ENCODE peak calls at places on chromosomes 11 and 22, in seven cellular contexts. Z is K562, P is GM12891, I is SK-N-SH, Q is GM12892, R is HepG2, A is GM12878. K is an unnamed sample.

GRCh38 chr22:44396727-44397722 is 84.3 kb upstream of the SHISAL1 start:
- DNase-seq in A (no peak), I (peak; percentile 24), R (no peak), P (no peak), Q (peak; percentile 3), Z (no peak), K (no peak)

GRCh38 chr11:16215352-16215751 is 141.0 kb downstream of the SOX6 start:
- DNase-seq in P (no peak), Q (no peak), R (no peak), Z (no peak), I (no peak), A (no peak), K (no peak)

GRCh38 chr11:64049509-64049908 is 13.8 kb downstream of the FLRT1 start:
- DNase-seq in R (no peak), Z (no peak), Q (no peak), P (no peak), I (no peak), A (no peak), K (no peak)

GRCh38 chr11:43984039-43984438 is 41.6 kb downstream of the C11orf96 start:
- DNase-seq in Z (no peak), A (no peak), R (no peak), Q (no peak), I (no peak), P (no peak), K (no peak)

GRCh38 chr11:36469063-36469462 is 41.0 kb downstream of the TRAF6 start:
- DNase-seq in Q (no peak), Z (peak; percentile 25), A (no peak), R (no peak), I (no peak), P (no peak), K (peak; percentile 94)

GRCh38 chr22:47046411-47047065 is 284.1 kb downstream of the TBC1D22A start:
- DNase-seq in A (no peak), Q (no peak), R (no peak), I (no peak), P (no peak), Z (no peak), K (no peak)

GRCh38 chr11:64622681-64623080 is 31.7 kb downstream of the SLC22A12 start:
- DNase-seq in P (no peak), Z (no peak), A (no peak), R (no peak), Q (no peak), I (no peak), K (no peak)

GRCh38 chr22:41656515-41656914 is 32.2 kb downstream of the SNU13 start:
- DNase-seq in Z (peak; percentile 21), P (no peak), I (no peak), A (no peak), R (no peak), Q (no peak), K (no peak)

GRCh38 chr22:28560005-28560742 is 119.5 kb downstream of the TTC28 start:
- DNase-seq in R (no peak), I (no peak), P (no peak), Z (peak; percentile 80), A (no peak), Q (no peak), K (no peak)

GRCh38 chr11:124402326-124402922 is 3.6 kb upstream of the OR8B3 start:
- DNase-seq in P (peak; percentile 39), Q (peak; percentile 9), A (no peak), I (peak; percentile 64), Z (peak; percentile 58), R (peak; percentile 56), K (peak; percentile 31)

GRCh38 chr11:88680806-88681205 is 343.3 kb upstream of the CTSC start:
- DNase-seq in P (no peak), Q (no peak), A (no peak), Z (no peak), I (no peak), R (no peak), K (no peak)

GRCh38 chr22:24190159-24190540 is 8.9 kb downstream of the SUSD2 start:
- DNase-seq in P (no peak), I (no peak), Z (no peak), Q (peak; percentile 22), A (no peak), R (no peak), K (no peak)

GRCh38 chr22:38347944-38348750 is 30.9 kb upstream of the CSNK1E start:
- DNase-seq in Z (no peak), P (no peak), I (no peak), A (no peak), Q (no peak), R (no peak), K (no peak)

GRCh38 chr22:44438056-44438455 is 60.0 kb downstream of the RTL6 start:
- DNase-seq in Q (no peak), I (peak; percentile 47), R (no peak), Z (no peak), P (no peak), A (no peak), K (no peak)

GRCh38 chr22:38276161-38276560 is 3.4 kb upstream of the TMEM184B start:
- DNase-seq in I (no peak), R (no peak), Z (no peak), P (no peak), Q (no peak), A (no peak), K (no peak)

GRCh38 chr11:115503083-115503885 is 931 bp downstream of the CADM1 start:
- DNase-seq in A (no peak), Z (no peak), Q (peak; percentile 28), R (peak; percentile 51), P (no peak), I (peak; percentile 74), K (no peak)

GRCh38 chr22:31584804-31585160 is 77.2 kb downstream of the PISD start:
- DNase-seq in Z (no peak), P (no peak), R (no peak), I (no peak), Q (no peak), A (no peak), K (no peak)

GRCh38 chr11:114348200-114349191 is 51.8 kb downstream of the C11orf71 start:
- DNase-seq in P (no peak), Q (no peak), Z (peak; percentile 25), A (no peak), I (peak; percentile 15), R (peak; percentile 39), K (peak; percentile 34)

GRCh38 chr11:65915101-65915820 is 3.6 kb downstream of the C11orf68 start:
- DNase-seq in R (no peak), A (no peak), P (no peak), Q (no peak), Z (no peak), I (no peak), K (no peak)

GRCh38 chr11:103420593-103420992 is 311.4 kb downstream of the DYNC2H1 start:
- DNase-seq in A (no peak), Q (no peak), P (no peak), I (no peak), R (no peak), Z (no peak), K (no peak)

GRCh38 chr11:32033491-32033890 is 57.4 kb upstream of the RCN1 start:
- DNase-seq in A (no peak), I (no peak), R (no peak), Z (no peak), P (no peak), Q (no peak), K (no peak)

GRCh38 chr11:61966673-61967176 is 709 bp downstream of the FTH1 start:
- DNase-seq in P (no peak), A (no peak), Z (peak; percentile 81), R (no peak), Q (no peak), I (peak; percentile 45), K (no peak)

GRCh38 chr11:119336744-119337469 is 2.6 kb downstream of the RNF26 start:
- DNase-seq in Z (no peak), R (no peak), P (no peak), Q (no peak), A (no peak), I (no peak), K (no peak)

GRCh38 chr11:119338946-119339580 is 1.6 kb downstream of the C1QTNF5 start:
- DNase-seq in A (no peak), I (no peak), R (no peak), Q (no peak), P (no peak), Z (no peak), K (no peak)

GRCh38 chr11:119337581-119338317 is 2.9 kb downstream of the C1QTNF5 start:
- DNase-seq in Q (no peak), R (no peak), Z (peak; percentile 54), A (no peak), I (peak; percentile 74), P (no peak), K (no peak)

GRCh38 chr11:119339581-119340334 is 925 bp downstream of the C1QTNF5 start:
- DNase-seq in Z (peak; percentile 90), I (peak; percentile 95), A (no peak), Q (no peak), R (peak; percentile 28), P (peak; percentile 72), K (peak; percentile 94)

DNA sequence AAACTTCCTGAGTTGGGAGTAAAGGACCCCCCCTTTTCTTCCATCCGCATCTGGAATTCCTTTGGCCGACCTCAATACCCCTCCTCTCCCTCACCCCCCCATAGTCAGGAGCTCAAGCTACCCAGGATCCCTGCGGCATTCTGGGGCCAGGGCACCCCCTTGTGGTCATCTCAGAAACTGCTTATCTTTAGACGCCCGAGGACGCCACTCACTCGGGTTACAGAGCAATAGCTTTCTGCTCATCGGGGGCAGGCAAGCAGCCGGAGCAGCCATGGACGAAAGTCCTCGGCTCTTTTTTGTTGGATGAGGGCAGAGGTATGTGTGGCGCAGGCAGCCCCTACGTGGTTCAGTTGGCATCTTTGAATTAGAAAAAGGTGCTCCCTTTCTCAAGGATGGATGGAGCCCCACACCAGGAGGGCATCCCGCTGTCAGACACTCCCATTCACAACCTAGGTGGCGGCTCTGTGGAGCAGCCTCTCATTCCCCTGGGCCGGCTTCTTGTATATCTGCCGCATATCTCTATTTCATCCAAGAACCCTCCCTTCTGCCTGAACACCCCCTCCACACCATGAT is 2.3 kb downstream of the C1QTNF5 start:
- DNase-seq in I (peak; percentile 90), Q (peak; percentile 85), Z (peak; percentile 88), P (peak; percentile 80), R (peak; percentile 57), A (no peak), K (no peak)
- TF ChIP-seq TAF1 in I (no peak), Q (no peak), Z (no peak), P (no peak), R (no peak), A (no peak), K (no peak)

GRCh38 chr11:2934611-2935239 is 5.5 kb upstream of the PHLDA2 start:
- DNase-seq in R (no peak), I (no peak), P (no peak), A (no peak), Q (no peak), Z (no peak), K (no peak)
- TF ChIP-seq TAF1 in R (no peak), I (no peak), P (no peak), A (no peak), Q (no peak), Z (no peak), K (no peak)

DNA sequence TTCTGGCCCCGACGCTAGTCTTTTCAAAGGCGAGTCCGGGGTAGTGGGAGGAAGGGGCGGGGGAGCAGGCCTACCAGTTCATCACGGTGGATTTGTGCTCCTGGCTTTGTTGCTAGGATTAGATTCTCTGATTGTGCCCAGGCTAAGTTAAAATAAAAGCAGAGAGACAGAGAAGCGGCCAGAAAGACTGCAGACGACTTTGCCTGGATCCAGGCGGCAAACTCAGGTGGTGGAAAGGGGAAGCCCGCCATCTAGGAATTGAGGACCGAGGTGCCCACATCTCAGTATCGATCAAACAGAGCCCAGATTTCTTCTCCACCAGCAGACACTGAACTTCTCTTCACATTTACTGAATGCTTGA is 2.6 kb downstream of the FAT3 start:
- DNase-seq in I (peak; percentile 49), P (no peak), A (no peak), Q (no peak), R (no peak), Z (no peak), K (no peak)
- TF ChIP-seq TAF1 in I (no peak), P (no peak), A (no peak), Q (no peak), R (no peak), Z (no peak), K (no peak)

GRCh38 chr11:72807789-72808188 is 6.4 kb upstream of the ATG16L2 start:
- DNase-seq in I (no peak), R (no peak), Z (no peak), A (no peak), P (no peak), Q (no peak), K (no peak)
- TF ChIP-seq TAF1 in I (no peak), R (no peak), Z (no peak), A (no peak), P (no peak), Q (no peak), K (no peak)